ENCODE peak calls at places on chromosomes 12 and 14, in ten cellular contexts. One of them, this sample, is unnamed.

GRCh38 chr12:29396774-29397173 is 15.8 kb upstream of the ERGIC2 start:
- DNase-seq in cardiac fibroblast: peak; percentile 74
- DNase-seq in chondrocyte: no peak
- DNase-seq in WERI-Rb-1: no peak
- DNase-seq in HFFc6: peak; percentile 4
- DNase-seq in psoas muscle: no peak
- DNase-seq in brain microvascular endothelial cell: peak; percentile 54
- DNase-seq in prostate gland: no peak
- DNase-seq in CD4-positive, alpha-beta T cell: no peak
- DNase-seq in upper lobe of left lung: no peak
- DNase-seq in this sample: peak; percentile 22

GRCh38 chr12:121577443-121578180 is 3.2 kb downstream of the KDM2B start:
- DNase-seq in cardiac fibroblast: no peak
- DNase-seq in chondrocyte: no peak
- DNase-seq in WERI-Rb-1: no peak
- DNase-seq in HFFc6: no peak
- DNase-seq in psoas muscle: no peak
- DNase-seq in brain microvascular endothelial cell: no peak
- DNase-seq in prostate gland: no peak
- DNase-seq in CD4-positive, alpha-beta T cell: no peak
- DNase-seq in upper lobe of left lung: no peak
- DNase-seq in this sample: no peak

GRCh38 chr14:51616256-51616655 is 35.5 kb upstream of the FRMD6 start:
- DNase-seq in cardiac fibroblast: no peak
- DNase-seq in chondrocyte: no peak
- DNase-seq in WERI-Rb-1: no peak
- DNase-seq in HFFc6: no peak
- DNase-seq in psoas muscle: no peak
- DNase-seq in brain microvascular endothelial cell: no peak
- DNase-seq in prostate gland: no peak
- DNase-seq in CD4-positive, alpha-beta T cell: no peak
- DNase-seq in upper lobe of left lung: no peak
- DNase-seq in this sample: peak; percentile 73

GRCh38 chr12:49059385-49060232 is 985 bp downstream of the KMT2D start:
- DNase-seq in cardiac fibroblast: peak; percentile 18
- DNase-seq in chondrocyte: no peak
- DNase-seq in WERI-Rb-1: peak; percentile 21
- DNase-seq in HFFc6: no peak
- DNase-seq in psoas muscle: no peak
- DNase-seq in brain microvascular endothelial cell: peak; percentile 11
- DNase-seq in prostate gland: no peak
- DNase-seq in CD4-positive, alpha-beta T cell: peak; percentile 6
- DNase-seq in upper lobe of left lung: no peak
- DNase-seq in this sample: peak; percentile 36

GRCh38 chr12:106084048-106084671 is 54.6 kb downstream of the NUAK1 start:
- DNase-seq in cardiac fibroblast: peak; percentile 89
- DNase-seq in chondrocyte: no peak
- DNase-seq in WERI-Rb-1: no peak
- DNase-seq in HFFc6: peak; percentile 81
- DNase-seq in psoas muscle: no peak
- DNase-seq in brain microvascular endothelial cell: peak; percentile 91
- DNase-seq in prostate gland: no peak
- DNase-seq in CD4-positive, alpha-beta T cell: no peak
- DNase-seq in upper lobe of left lung: no peak
- DNase-seq in this sample: peak; percentile 92

GRCh38 chr14:52032196-52032865 is 36.5 kb downstream of the NID2 start:
- DNase-seq in cardiac fibroblast: peak; percentile 49
- DNase-seq in chondrocyte: no peak
- DNase-seq in WERI-Rb-1: no peak
- DNase-seq in HFFc6: no peak
- DNase-seq in psoas muscle: no peak
- DNase-seq in brain microvascular endothelial cell: no peak
- DNase-seq in prostate gland: no peak
- DNase-seq in CD4-positive, alpha-beta T cell: no peak
- DNase-seq in upper lobe of left lung: no peak
- DNase-seq in this sample: peak; percentile 56

GRCh38 chr12:92735131-92735721 is 32.4 kb downstream of the PLEKHG7 start:
- DNase-seq in cardiac fibroblast: peak; percentile 91
- DNase-seq in chondrocyte: no peak
- DNase-seq in WERI-Rb-1: no peak
- DNase-seq in HFFc6: peak; percentile 87
- DNase-seq in psoas muscle: no peak
- DNase-seq in brain microvascular endothelial cell: peak; percentile 78
- DNase-seq in prostate gland: peak; percentile 23
- DNase-seq in CD4-positive, alpha-beta T cell: no peak
- DNase-seq in upper lobe of left lung: no peak
- DNase-seq in this sample: peak; percentile 77

GRCh38 chr14:105879867-105880561 is 353.6 kb downstream of the TMEM121 start:
- DNase-seq in cardiac fibroblast: no peak
- DNase-seq in chondrocyte: peak; percentile 86
- DNase-seq in WERI-Rb-1: peak; percentile 1
- DNase-seq in HFFc6: no peak
- DNase-seq in psoas muscle: peak; percentile 5
- DNase-seq in brain microvascular endothelial cell: no peak
- DNase-seq in prostate gland: no peak
- DNase-seq in CD4-positive, alpha-beta T cell: no peak
- DNase-seq in upper lobe of left lung: peak; percentile 17
- DNase-seq in this sample: no peak

GRCh38 chr12:93714382-93714781 is 37.2 kb downstream of the CRADD start:
- DNase-seq in cardiac fibroblast: peak; percentile 43
- DNase-seq in chondrocyte: no peak
- DNase-seq in WERI-Rb-1: no peak
- DNase-seq in HFFc6: peak; percentile 66
- DNase-seq in psoas muscle: no peak
- DNase-seq in brain microvascular endothelial cell: no peak
- DNase-seq in prostate gland: no peak
- DNase-seq in CD4-positive, alpha-beta T cell: no peak
- DNase-seq in upper lobe of left lung: no peak
- DNase-seq in this sample: no peak

GRCh38 chr14:36091096-36091495 is 85.4 kb downstream of the PTCSC3 start:
- DNase-seq in cardiac fibroblast: peak; percentile 25
- DNase-seq in chondrocyte: no peak
- DNase-seq in WERI-Rb-1: no peak
- DNase-seq in HFFc6: peak; percentile 63
- DNase-seq in psoas muscle: no peak
- DNase-seq in brain microvascular endothelial cell: peak; percentile 39
- DNase-seq in prostate gland: no peak
- DNase-seq in CD4-positive, alpha-beta T cell: no peak
- DNase-seq in upper lobe of left lung: peak; percentile 75
- DNase-seq in this sample: peak; percentile 70

GRCh38 chr14:35412281-35413057 is 7.9 kb upstream of the NFKBIA start:
- DNase-seq in cardiac fibroblast: no peak
- DNase-seq in chondrocyte: no peak
- DNase-seq in WERI-Rb-1: no peak
- DNase-seq in HFFc6: no peak
- DNase-seq in psoas muscle: no peak
- DNase-seq in brain microvascular endothelial cell: no peak
- DNase-seq in prostate gland: no peak
- DNase-seq in CD4-positive, alpha-beta T cell: no peak
- DNase-seq in upper lobe of left lung: no peak
- DNase-seq in this sample: no peak

GRCh38 chr14:77007975-77008421 is 20.5 kb downstream of the IRF2BPL start:
- DNase-seq in cardiac fibroblast: no peak
- DNase-seq in chondrocyte: no peak
- DNase-seq in WERI-Rb-1: peak; percentile 87
- DNase-seq in HFFc6: no peak
- DNase-seq in psoas muscle: peak; percentile 59
- DNase-seq in brain microvascular endothelial cell: no peak
- DNase-seq in prostate gland: peak; percentile 94
- DNase-seq in CD4-positive, alpha-beta T cell: no peak
- DNase-seq in upper lobe of left lung: peak; percentile 92
- DNase-seq in this sample: no peak

GRCh38 chr12:50033317-50033679 is 8.0 kb upstream of the RACGAP1 start:
- DNase-seq in cardiac fibroblast: no peak
- DNase-seq in chondrocyte: no peak
- DNase-seq in WERI-Rb-1: peak; percentile 52
- DNase-seq in HFFc6: no peak
- DNase-seq in psoas muscle: no peak
- DNase-seq in brain microvascular endothelial cell: no peak
- DNase-seq in prostate gland: no peak
- DNase-seq in CD4-positive, alpha-beta T cell: no peak
- DNase-seq in upper lobe of left lung: peak; percentile 51
- DNase-seq in this sample: no peak

DNA sequence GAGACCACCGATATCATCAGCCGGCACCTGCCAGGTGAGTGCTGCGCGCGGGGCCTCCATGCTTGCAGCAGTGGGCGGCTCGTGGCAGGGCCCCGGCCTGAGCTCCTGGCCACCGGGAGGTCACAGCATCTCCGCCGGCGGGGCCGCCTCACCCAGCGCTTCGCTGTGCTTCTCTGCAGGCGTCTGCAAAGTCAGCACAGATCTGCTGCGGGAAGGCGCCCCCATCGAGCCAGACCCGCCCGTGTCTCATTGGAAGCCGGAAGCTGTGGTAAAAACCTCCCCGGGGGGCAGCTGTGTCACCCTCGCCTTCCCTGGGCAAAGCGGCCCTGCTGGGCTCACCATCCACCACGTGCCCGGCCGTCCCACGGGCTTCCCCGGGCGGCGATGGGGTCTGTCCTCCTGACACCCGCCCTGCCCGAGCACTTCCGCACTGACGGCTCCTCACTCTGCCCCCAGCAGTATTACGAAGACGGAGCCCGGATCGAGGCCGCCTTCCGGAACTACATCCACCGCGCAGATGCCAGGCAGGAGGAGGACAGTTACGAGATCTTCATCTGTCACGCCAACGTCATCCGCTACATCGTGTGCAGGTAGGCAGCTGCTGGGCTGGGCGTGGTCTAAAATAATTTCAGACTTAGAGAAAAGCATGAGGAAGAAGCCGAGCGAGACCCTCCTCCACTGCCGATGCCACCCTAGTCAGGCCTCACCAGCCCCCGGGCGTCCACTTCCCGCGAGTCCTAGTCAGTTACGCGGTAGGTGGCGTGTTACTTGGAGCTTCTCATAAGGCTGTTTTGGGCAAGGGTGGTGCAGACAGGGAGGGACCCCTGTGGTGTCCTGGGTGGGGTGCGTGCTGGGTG is 7.1 kb downstream of the PGAM5 start:
- DNase-seq in cardiac fibroblast: no peak
- DNase-seq in chondrocyte: peak; percentile 92
- DNase-seq in WERI-Rb-1: no peak
- DNase-seq in HFFc6: no peak
- DNase-seq in psoas muscle: no peak
- DNase-seq in brain microvascular endothelial cell: no peak
- DNase-seq in prostate gland: no peak
- DNase-seq in CD4-positive, alpha-beta T cell: no peak
- DNase-seq in upper lobe of left lung: no peak
- DNase-seq in this sample: no peak
- TF ChIP-seq CTCF in cardiac fibroblast: no peak
- TF ChIP-seq CTCF in chondrocyte: no peak
- TF ChIP-seq CTCF in WERI-Rb-1: no peak
- TF ChIP-seq CTCF in HFFc6: no peak
- TF ChIP-seq CTCF in psoas muscle: no peak
- TF ChIP-seq CTCF in brain microvascular endothelial cell: no peak
- TF ChIP-seq CTCF in prostate gland: no peak
- TF ChIP-seq CTCF in CD4-positive, alpha-beta T cell: no peak
- TF ChIP-seq CTCF in upper lobe of left lung: no peak
- TF ChIP-seq CTCF in this sample: no peak

GRCh38 chr14:93105362-93105761 is 10.4 kb downstream of the ITPK1 start:
- DNase-seq in cardiac fibroblast: peak; percentile 80
- DNase-seq in chondrocyte: no peak
- DNase-seq in WERI-Rb-1: no peak
- DNase-seq in HFFc6: no peak
- DNase-seq in psoas muscle: peak; percentile 48
- DNase-seq in brain microvascular endothelial cell: peak; percentile 67
- DNase-seq in prostate gland: no peak
- DNase-seq in CD4-positive, alpha-beta T cell: no peak
- DNase-seq in upper lobe of left lung: peak; percentile 89
- DNase-seq in this sample: peak; percentile 87
- TF ChIP-seq CTCF in cardiac fibroblast: no peak
- TF ChIP-seq CTCF in chondrocyte: no peak
- TF ChIP-seq CTCF in WERI-Rb-1: no peak
- TF ChIP-seq CTCF in HFFc6: no peak
- TF ChIP-seq CTCF in psoas muscle: no peak
- TF ChIP-seq CTCF in brain microvascular endothelial cell: no peak
- TF ChIP-seq CTCF in prostate gland: no peak
- TF ChIP-seq CTCF in CD4-positive, alpha-beta T cell: no peak
- TF ChIP-seq CTCF in upper lobe of left lung: no peak
- TF ChIP-seq CTCF in this sample: no peak

GRCh38 chr12:62468935-62469334 is 2.3 kb downstream of the MON2 start:
- DNase-seq in cardiac fibroblast: no peak
- DNase-seq in chondrocyte: no peak
- DNase-seq in WERI-Rb-1: no peak
- DNase-seq in HFFc6: no peak
- DNase-seq in psoas muscle: no peak
- DNase-seq in brain microvascular endothelial cell: no peak
- DNase-seq in prostate gland: no peak
- DNase-seq in CD4-positive, alpha-beta T cell: no peak
- DNase-seq in upper lobe of left lung: no peak
- DNase-seq in this sample: no peak

GRCh38 chr12:62471734-62472133 is 5.1 kb downstream of the MON2 start:
- DNase-seq in cardiac fibroblast: no peak
- DNase-seq in chondrocyte: no peak
- DNase-seq in WERI-Rb-1: no peak
- DNase-seq in HFFc6: no peak
- DNase-seq in psoas muscle: no peak
- DNase-seq in brain microvascular endothelial cell: no peak
- DNase-seq in prostate gland: no peak
- DNase-seq in CD4-positive, alpha-beta T cell: no peak
- DNase-seq in upper lobe of left lung: no peak
- DNase-seq in this sample: no peak

GRCh38 chr12:62469704-62470103 is 3.1 kb downstream of the MON2 start:
- DNase-seq in cardiac fibroblast: no peak
- DNase-seq in chondrocyte: no peak
- DNase-seq in WERI-Rb-1: no peak
- DNase-seq in HFFc6: no peak
- DNase-seq in psoas muscle: no peak
- DNase-seq in brain microvascular endothelial cell: no peak
- DNase-seq in prostate gland: no peak
- DNase-seq in CD4-positive, alpha-beta T cell: no peak
- DNase-seq in upper lobe of left lung: no peak
- DNase-seq in this sample: no peak

GRCh38 chr12:62468394-62468793 is 1.8 kb downstream of the MON2 start:
- DNase-seq in cardiac fibroblast: no peak
- DNase-seq in chondrocyte: no peak
- DNase-seq in WERI-Rb-1: no peak
- DNase-seq in HFFc6: no peak
- DNase-seq in psoas muscle: no peak
- DNase-seq in brain microvascular endothelial cell: no peak
- DNase-seq in prostate gland: no peak
- DNase-seq in CD4-positive, alpha-beta T cell: no peak
- DNase-seq in upper lobe of left lung: no peak
- DNase-seq in this sample: no peak

GRCh38 chr12:62472472-62472871 is 5.8 kb downstream of the MON2 start:
- DNase-seq in cardiac fibroblast: no peak
- DNase-seq in chondrocyte: no peak
- DNase-seq in WERI-Rb-1: no peak
- DNase-seq in HFFc6: peak; percentile 9
- DNase-seq in psoas muscle: no peak
- DNase-seq in brain microvascular endothelial cell: no peak
- DNase-seq in prostate gland: no peak
- DNase-seq in CD4-positive, alpha-beta T cell: no peak
- DNase-seq in upper lobe of left lung: no peak
- DNase-seq in this sample: peak; percentile 19
- TF ChIP-seq CTCF in cardiac fibroblast: no peak
- TF ChIP-seq CTCF in chondrocyte: no peak
- TF ChIP-seq CTCF in WERI-Rb-1: peak; percentile 4
- TF ChIP-seq CTCF in HFFc6: no peak
- TF ChIP-seq CTCF in psoas muscle: peak; percentile 14
- TF ChIP-seq CTCF in brain microvascular endothelial cell: no peak
- TF ChIP-seq CTCF in prostate gland: no peak
- TF ChIP-seq CTCF in CD4-positive, alpha-beta T cell: no peak
- TF ChIP-seq CTCF in upper lobe of left lung: no peak
- TF ChIP-seq CTCF in this sample: no peak

GRCh38 chr14:90491221-90491867 is 94.5 kb downstream of the CALM1 start:
- DNase-seq in cardiac fibroblast: peak; percentile 75
- DNase-seq in chondrocyte: peak; percentile 67
- DNase-seq in WERI-Rb-1: no peak
- DNase-seq in HFFc6: peak; percentile 36
- DNase-seq in psoas muscle: peak; percentile 73
- DNase-seq in brain microvascular endothelial cell: peak; percentile 82
- DNase-seq in prostate gland: no peak
- DNase-seq in CD4-positive, alpha-beta T cell: no peak
- DNase-seq in upper lobe of left lung: no peak
- DNase-seq in this sample: peak; percentile 25
- TF ChIP-seq CTCF in cardiac fibroblast: no peak
- TF ChIP-seq CTCF in chondrocyte: no peak
- TF ChIP-seq CTCF in WERI-Rb-1: no peak
- TF ChIP-seq CTCF in HFFc6: no peak
- TF ChIP-seq CTCF in psoas muscle: no peak
- TF ChIP-seq CTCF in brain microvascular endothelial cell: no peak
- TF ChIP-seq CTCF in prostate gland: no peak
- TF ChIP-seq CTCF in CD4-positive, alpha-beta T cell: no peak
- TF ChIP-seq CTCF in upper lobe of left lung: no peak
- TF ChIP-seq CTCF in this sample: no peak